ENCODE peak calls at places on chromosome 16, in eight cellular contexts. B, D, W, V, G, Z, T and X are unnamed samples.

GRCh38 chr16:21167360-21167759 is 8.9 kb downstream of the LDAF1 start:
- DNase-seq in T (peak), Z (peak), D (no peak), G (peak), W (no peak), B (peak), V (peak), X (peak)

GRCh38 chr16:65449526-65449925 is 327.7 kb upstream of the CDH11 start:
- DNase-seq in T (no peak), G (no peak), V (no peak), D (no peak), W (no peak), B (no peak), Z (no peak), X (no peak)

GRCh38 chr16:1613728-1614225 is 1.6 kb downstream of the CRAMP1 start:
- DNase-seq in B (no peak), G (no peak), D (no peak), V (peak), W (peak), T (no peak), Z (no peak), X (no peak)

GRCh38 chr16:23635958-23636357 is 5.2 kb downstream of the PALB2 start:
- DNase-seq in D (no peak), T (no peak), B (no peak), V (no peak), W (no peak), Z (no peak), G (no peak), X (no peak)

GRCh38 chr16:15857779-15858560 is 1.1 kb upstream of the MYH11 start:
- DNase-seq in Z (no peak), W (peak), G (no peak), D (no peak), T (no peak), V (peak), B (no peak), X (no peak)

GRCh38 chr16:88782454-88783390 is 2.3 kb downstream of the PIEZO1 start:
- DNase-seq in B (peak), D (no peak), T (no peak), W (no peak), Z (no peak), G (no peak), V (peak), X (no peak)

GRCh38 chr16:3578610-3579551 is 1.7 kb upstream of the NLRC3 start:
- DNase-seq in Z (no peak), D (no peak), G (no peak), W (peak), T (no peak), B (peak), V (no peak), X (no peak)

GRCh38 chr16:85796599-85796998 is 2.7 kb downstream of the EMC8 start:
- DNase-seq in W (no peak), G (no peak), V (no peak), Z (no peak), T (no peak), D (no peak), B (no peak), X (no peak)

GRCh38 chr16:18839555-18839954 is 38.2 kb upstream of the ARL6IP1 start:
- DNase-seq in B (no peak), V (peak), D (peak), T (no peak), G (no peak), W (peak), Z (no peak), X (no peak)

GRCh38 chr16:56163089-56163488 is 28.2 kb upstream of the GNAO1 start:
- DNase-seq in V (no peak), W (no peak), G (no peak), Z (no peak), D (no peak), T (no peak), B (no peak), X (no peak)

GRCh38 chr16:73610605-73611177 is 562.8 kb upstream of the ZFHX3 start:
- DNase-seq in W (no peak), V (no peak), G (no peak), T (no peak), B (no peak), D (no peak), Z (no peak), X (no peak)

GRCh38 chr16:71357681-71358080 is 842 bp upstream of the CALB2 start:
- DNase-seq in T (no peak), W (no peak), B (no peak), Z (no peak), G (no peak), V (no peak), D (no peak), X (no peak)
- H3K4me3 ChIP-seq in T (no peak), W (no peak), B (no peak), Z (no peak), G (no peak), V (no peak), D (no peak), X (no peak)

DNA sequence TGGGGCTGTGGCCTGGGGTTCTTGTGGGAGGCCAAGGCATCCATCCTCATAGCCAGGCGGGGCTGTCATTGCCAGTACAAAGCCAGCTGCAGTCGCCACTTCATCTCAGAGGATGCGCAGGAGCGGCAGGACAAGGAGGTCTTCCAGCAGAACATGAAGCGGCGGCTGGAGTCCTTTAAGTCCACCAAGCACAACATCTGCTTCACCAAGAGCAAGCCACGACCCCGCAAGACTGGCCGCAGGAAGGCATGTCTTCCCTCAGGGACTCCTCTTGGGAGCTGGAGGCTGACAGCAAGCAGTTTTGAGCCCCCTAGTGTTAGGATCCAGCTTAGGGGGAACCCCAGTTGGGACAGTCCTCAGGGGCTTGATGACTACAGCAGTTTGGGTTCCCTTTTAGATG is 15.1 kb upstream of the PLEKHG4 start:
- DNase-seq in D (no peak), W (no peak), Z (no peak), T (no peak), G (no peak), V (no peak), B (no peak), X (no peak)
- TF ChIP-seq CTCF in D (no peak), W (no peak), Z (peak), T (peak), G (peak), V (no peak), B (peak), X (peak)

DNA sequence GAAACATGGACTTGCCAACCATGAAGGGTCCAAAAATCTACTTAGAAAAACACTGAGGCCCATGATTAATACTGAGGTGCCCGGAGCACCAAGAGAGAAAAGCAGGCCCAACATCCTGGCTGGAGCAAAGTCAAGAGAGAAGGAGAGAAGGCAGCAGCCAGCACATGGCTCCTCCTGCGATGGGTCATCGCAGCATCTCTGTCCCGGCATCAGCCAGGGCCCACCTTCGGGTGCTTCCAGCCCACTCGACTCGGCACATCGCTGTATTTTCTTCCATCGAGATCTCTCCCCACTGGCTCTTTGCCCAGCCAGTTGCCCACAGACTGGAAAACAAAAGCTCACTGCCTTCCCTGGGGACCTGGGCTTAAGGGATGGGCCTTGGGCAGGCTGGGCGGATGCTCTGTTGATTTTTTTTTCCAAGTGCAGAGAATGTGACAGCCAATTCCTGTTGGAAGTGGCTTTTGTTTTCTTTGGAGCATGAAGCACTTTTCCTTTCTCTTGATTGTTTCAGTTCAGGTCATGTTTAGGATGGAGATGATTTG is 58.1 kb downstream of the CYB5B start:
- DNase-seq in V (no peak), G (no peak), W (peak), Z (no peak), B (peak), D (peak), T (peak), X (peak)
- H3K4me3 ChIP-seq in V (no peak), G (no peak), W (no peak), Z (no peak), B (no peak), D (no peak), T (no peak), X (no peak)

GRCh38 chr16:49013727-49014080 is 267.9 kb downstream of the CBLN1 start:
- DNase-seq in D (no peak), B (no peak), V (no peak), T (no peak), G (no peak), Z (no peak), W (no peak), X (no peak)
- TF ChIP-seq CTCF in D (no peak), B (no peak), V (no peak), T (no peak), G (no peak), Z (no peak), W (no peak), X (no peak)

GRCh38 chr16:30762991-30763725 is 1.0 kb downstream of the RNF40 start:
- DNase-seq in T (no peak), G (no peak), W (no peak), V (no peak), D (no peak), Z (no peak), B (no peak), X (no peak)
- H3K4me3 ChIP-seq in T (peak), G (peak), W (no peak), V (peak), D (peak), Z (peak), B (peak), X (peak)

GRCh38 chr16:69111831-69112230 is 6.4 kb downstream of the HAS3 start:
- DNase-seq in D (no peak), V (no peak), T (no peak), W (no peak), B (no peak), Z (no peak), G (no peak), X (no peak)

GRCh38 chr16:69111216-69111615 is 5.8 kb downstream of the HAS3 start:
- DNase-seq in Z (no peak), B (no peak), W (no peak), T (no peak), G (no peak), D (no peak), V (no peak), X (no peak)

GRCh38 chr16:69113216-69113615 is 7.8 kb downstream of the HAS3 start:
- DNase-seq in G (no peak), B (no peak), W (no peak), T (no peak), D (no peak), Z (no peak), V (no peak), X (no peak)

GRCh38 chr16:69114346-69114975 is 9.0 kb downstream of the HAS3 start:
- DNase-seq in D (no peak), T (no peak), B (no peak), G (no peak), V (no peak), W (no peak), Z (no peak), X (no peak)

DNA sequence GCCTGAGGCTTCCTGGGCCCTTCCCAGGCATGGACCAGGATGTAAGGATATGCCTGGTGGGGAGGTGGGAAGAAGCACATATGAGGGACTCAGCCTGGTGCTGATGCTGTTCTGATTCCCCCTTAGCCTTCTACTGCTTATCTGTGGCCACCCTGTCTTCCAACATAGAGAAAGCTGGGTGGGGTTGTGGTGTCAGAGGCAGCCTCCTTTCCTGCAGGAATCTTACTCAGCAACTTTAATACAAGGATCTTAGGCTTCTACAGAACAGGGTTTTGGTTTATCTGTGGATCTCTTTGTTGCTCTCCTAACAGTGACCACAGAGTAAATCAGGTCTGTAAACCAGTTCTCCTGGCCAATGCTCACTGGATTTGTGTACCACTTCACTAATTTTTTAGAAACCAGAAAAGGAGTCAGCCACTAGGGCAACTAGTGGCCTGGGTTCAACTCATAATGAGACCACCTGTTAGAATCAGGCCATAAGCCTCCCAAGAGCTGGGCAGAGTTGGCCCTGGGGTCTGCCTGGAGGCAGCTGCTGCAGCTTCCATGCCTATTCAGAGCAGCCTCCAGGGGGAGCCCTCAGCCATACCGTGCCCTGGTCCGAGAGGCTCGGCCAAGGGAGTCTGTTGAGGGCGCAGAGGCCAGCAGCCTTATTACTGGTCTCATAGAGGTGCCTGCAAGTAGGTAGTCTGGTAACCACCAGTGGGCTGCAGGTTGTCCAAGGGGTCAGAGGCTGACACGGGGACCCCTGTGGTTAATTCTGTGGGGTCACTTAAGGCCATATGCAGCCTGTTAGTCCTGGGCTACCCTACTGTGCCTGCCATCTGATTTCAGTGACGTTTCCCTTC is 7.1 kb downstream of the HAS3 start:
- DNase-seq in V (peak), G (no peak), Z (no peak), D (peak), W (peak), B (no peak), T (no peak), X (no peak)
- TF ChIP-seq CTCF in V (peak), G (peak), Z (peak), D (no peak), W (peak), B (peak), T (peak), X (peak)

DNA sequence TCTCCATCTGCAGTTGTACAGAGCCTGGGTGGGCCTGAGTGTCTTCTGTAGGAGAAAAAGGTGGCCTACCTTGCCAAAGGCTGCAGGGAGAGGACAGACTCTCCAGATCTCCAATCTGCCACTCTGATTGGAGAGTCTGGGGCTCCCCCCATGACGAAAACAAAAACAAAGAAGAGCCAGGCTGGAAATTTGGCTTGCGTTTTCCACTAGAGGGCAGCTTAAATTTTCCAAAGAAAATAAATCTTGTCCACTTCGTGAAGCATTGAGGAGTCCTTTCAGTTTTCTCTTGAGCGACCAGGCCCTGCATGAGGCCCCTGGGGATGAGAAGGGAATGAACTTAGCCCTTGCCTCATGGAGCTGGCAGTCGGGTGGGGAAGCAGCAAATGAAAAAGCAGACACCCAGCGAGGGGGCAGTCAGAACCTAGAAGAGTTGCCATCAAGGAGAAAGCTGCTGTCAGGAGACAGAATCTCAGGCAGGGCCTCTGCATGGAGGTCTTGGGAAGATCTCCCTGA is 8.2 kb upstream of the SHCBP1 start:
- DNase-seq in B (peak), G (peak), Z (no peak), D (no peak), V (peak), W (no peak), T (no peak), X (peak)
- H3K4me3 ChIP-seq in B (no peak), G (no peak), Z (no peak), D (no peak), V (no peak), W (no peak), T (no peak), X (no peak)

GRCh38 chr16:68005786-68006286 is 6.6 kb upstream of the DPEP2 start:
- DNase-seq in V (peak), D (peak), T (no peak), W (peak), B (peak), G (no peak), Z (no peak), X (no peak)
- TF ChIP-seq CTCF in V (no peak), D (no peak), T (no peak), W (no peak), B (no peak), G (no peak), Z (no peak), X (no peak)